ENCODE peak calls at places on chromosomes 13 and 19, in seven cellular contexts. S is Panc1, U is AG04450, Z is AG04449, F is dorsolateral prefrontal cortex, B is LNCaP clone FGC, Q is left lung. W is an unnamed sample.

GRCh38 chr19:41261474-41262190 is 2.5 kb upstream of the HNRNPUL1 start:
- DNase-seq in S (peak), B (no peak), U (no peak), F (peak), Z (no peak), Q (no peak), W (no peak)

GRCh38 chr19:39325778-39326680 is 5.4 kb upstream of the LRFN1 start:
- DNase-seq in U (no peak), Q (no peak), F (no peak), B (no peak), S (no peak), Z (no peak), W (no peak)

GRCh38 chr13:21625366-21625765 is 21.4 kb upstream of the MICU2 start:
- DNase-seq in U (no peak), F (no peak), Z (no peak), Q (no peak), S (no peak), B (peak), W (peak)

GRCh38 chr13:44575741-44576395 is at the start of gene TSC22D1:
- DNase-seq in Z (no peak), B (no peak), F (peak), S (no peak), Q (peak), U (no peak), W (peak)

GRCh38 chr13:28558567-28558966 is 63.6 kb upstream of the FLT1 start:
- DNase-seq in F (no peak), S (no peak), Z (no peak), U (no peak), Q (no peak), B (no peak), W (no peak)

GRCh38 chr13:41345921-41346589 is 35.0 kb downstream of the NAA16 start:
- DNase-seq in B (no peak), F (no peak), Q (no peak), U (no peak), S (no peak), Z (no peak), W (no peak)

GRCh38 chr13:88153353-88153752 is 482.2 kb downstream of the SLITRK5 start:
- DNase-seq in B (no peak), U (no peak), F (no peak), Q (no peak), S (no peak), Z (no peak), W (no peak)

GRCh38 chr13:53200498-53201453 is 172.2 kb downstream of the OLFM4 start:
- DNase-seq in F (no peak), B (no peak), Q (peak), S (no peak), U (no peak), Z (no peak), W (no peak)

GRCh38 chr13:30274083-30274482 is 33.3 kb downstream of the KATNAL1 start:
- DNase-seq in F (no peak), Q (no peak), U (no peak), S (no peak), B (no peak), Z (no peak), W (no peak)

GRCh38 chr19:11587302-11587972 is 9.8 kb upstream of the ZNF627 start:
- DNase-seq in B (no peak), Z (no peak), S (peak), U (peak), Q (peak), F (peak), W (peak)

GRCh38 chr19:30116984-30117555 is 175.0 kb downstream of the URI1 start:
- DNase-seq in U (no peak), Q (no peak), Z (no peak), B (no peak), S (no peak), F (no peak), W (no peak)

GRCh38 chr19:48985711-48986110 is 7.4 kb downstream of the GYS1 start:
- DNase-seq in B (no peak), S (no peak), U (no peak), F (no peak), Q (no peak), Z (no peak), W (no peak)

GRCh38 chr13:83881917-83882625 is at the start of gene SLITRK1:
- DNase-seq in F (peak), Z (no peak), U (peak), B (peak), S (no peak), Q (no peak), W (no peak)

GRCh38 chr19:38977445-38978314 is 2.1 kb upstream of the FBXO17 start:
- DNase-seq in B (no peak), F (peak), Z (no peak), U (no peak), S (peak), Q (no peak), W (peak)

GRCh38 chr19:13103961-13104847 is 1.5 kb upstream of the LYL1 start:
- DNase-seq in Q (no peak), B (no peak), Z (no peak), U (no peak), F (no peak), S (no peak), W (no peak)

GRCh38 chr19:35793381-35794165 is 18.2 kb downstream of the ARHGAP33 start:
- DNase-seq in Q (no peak), U (no peak), B (no peak), S (no peak), Z (no peak), F (no peak), W (peak)
- TF ChIP-seq CTCF in Q (no peak), U (no peak), B (no peak), S (no peak), Z (no peak), F (no peak), W (no peak)

GRCh38 chr19:51703655-51704515 is 10.8 kb downstream of the SPACA6 start:
- DNase-seq in S (peak), U (peak), Q (peak), Z (peak), F (peak), B (peak), W (peak)
- TF ChIP-seq CTCF in S (peak), U (peak), Q (peak), Z (peak), F (peak), B (peak), W (peak)

DNA sequence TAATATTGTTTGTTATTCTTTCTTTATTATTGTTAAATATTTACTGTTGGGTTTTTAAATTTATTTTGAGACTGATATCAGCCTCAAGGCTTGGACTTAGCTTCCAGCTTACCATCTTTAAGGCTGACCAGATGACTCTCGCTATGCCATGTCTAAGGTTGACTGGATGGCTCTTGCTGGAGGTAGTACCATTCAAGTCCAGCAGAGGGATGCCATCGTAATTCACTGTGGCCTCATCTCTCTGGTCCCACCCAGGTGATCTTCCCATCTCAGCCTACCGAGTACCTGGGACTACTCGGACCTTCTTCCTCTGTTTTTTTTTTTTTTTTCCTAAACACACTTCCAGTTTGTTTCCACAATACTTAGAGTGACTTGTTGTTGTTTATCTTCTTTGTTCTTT is 41.7 kb upstream of the ZNF91 start:
- DNase-seq in Q (no peak), U (no peak), Z (no peak), S (no peak), B (no peak), F (no peak), W (no peak)
- TF ChIP-seq CTCF in Q (peak), U (peak), Z (no peak), S (no peak), B (peak), F (no peak), W (peak)

DNA sequence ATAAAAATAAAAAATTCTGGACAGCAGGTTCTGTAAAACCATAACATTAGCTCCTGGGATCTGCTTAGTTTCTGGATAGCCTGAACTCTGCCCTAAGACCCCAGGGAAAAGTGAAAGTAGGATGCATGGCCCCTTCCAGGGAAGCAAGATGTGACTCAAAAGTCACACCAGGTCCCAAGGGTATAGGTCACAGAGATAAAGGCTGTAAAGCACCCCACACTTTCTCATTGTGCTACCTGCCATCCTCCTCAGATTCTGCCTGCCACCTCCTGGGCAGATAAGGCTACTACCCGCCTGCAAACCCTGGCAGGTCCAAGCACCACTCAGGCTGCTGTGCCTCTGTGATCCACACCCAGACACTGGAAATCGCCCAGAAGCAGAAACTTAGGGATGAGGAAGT is 20.6 kb downstream of the FFAR2 start:
- DNase-seq in Q (peak), F (peak), Z (peak), S (peak), U (no peak), B (peak), W (peak)
- TF ChIP-seq CTCF in Q (peak), F (peak), Z (peak), S (peak), U (peak), B (peak), W (peak)

W was measured in Calu3.